ENCODE peak calls at places on chromosomes 13 and 19, in nine cellular contexts. Z is PC-3, U is SK-N-SH, H is HCT116, I is GM23248, R is PC-9, C is MM.1S, W is OCI-LY7, G is Karpas-422. X is an unnamed sample.

GRCh38 chr13:98377635-98378378 is 199.1 kb downstream of the STK24 start:
- DNase-seq in Z (no peak), H (no peak), W (no peak), I (no peak), C (no peak), U (no peak), G (no peak), R (no peak), X (no peak)

GRCh38 chr19:34481861-34482379 is 362 bp downstream of the WTIP start:
- DNase-seq in H (no peak), C (no peak), W (no peak), G (no peak), R (no peak), I (peak; percentile 87), U (peak; percentile 77), Z (peak; percentile 8), X (no peak)

GRCh38 chr19:46622118-46622446 is 2.8 kb downstream of the PTGIR start:
- DNase-seq in U (peak; percentile 57), Z (no peak), H (no peak), I (no peak), G (no peak), W (no peak), R (no peak), C (no peak), X (no peak)

GRCh38 chr13:42497798-42498197 is 76.2 kb upstream of the TNFSF11 start:
- DNase-seq in I (peak; percentile 52), W (no peak), C (no peak), Z (peak; percentile 81), R (no peak), U (no peak), G (peak; percentile 48), H (no peak), X (peak; percentile 13)

GRCh38 chr13:44860427-44860826 is 128.8 kb downstream of the NUFIP1 start:
- DNase-seq in U (no peak), I (no peak), C (no peak), G (no peak), H (no peak), W (no peak), Z (no peak), R (no peak), X (no peak)

GRCh38 chr13:80010286-80010831 is 330.6 kb downstream of the SPRY2 start:
- DNase-seq in Z (no peak), R (no peak), G (no peak), W (no peak), I (no peak), C (no peak), H (no peak), U (no peak), X (no peak)

GRCh38 chr13:51760592-51760991 is 43.4 kb downstream of the DHRS12 start:
- DNase-seq in H (no peak), R (no peak), C (no peak), I (no peak), Z (no peak), G (no peak), U (no peak), W (no peak), X (no peak)

GRCh38 chr19:46935066-46935663 is 74.4 kb downstream of the ARHGAP35 start:
- DNase-seq in C (no peak), H (no peak), W (peak; percentile 43), G (no peak), R (no peak), Z (no peak), U (no peak), I (no peak), X (no peak)

GRCh38 chr13:58488251-58488650 is 856.7 kb downstream of the PCDH17 start:
- DNase-seq in U (no peak), G (no peak), H (no peak), C (no peak), W (no peak), R (no peak), Z (no peak), I (no peak), X (no peak)

GRCh38 chr13:83895994-83896580 is 13.8 kb upstream of the SLITRK1 start:
- DNase-seq in C (no peak), I (no peak), G (no peak), Z (peak; percentile 76), U (no peak), R (no peak), H (no peak), W (no peak), X (no peak)

GRCh38 chr19:17227798-17228367 is 1.9 kb downstream of the OCEL1 start:
- DNase-seq in R (no peak), Z (no peak), U (no peak), C (no peak), H (no peak), W (no peak), G (no peak), I (no peak), X (peak; percentile 40)

GRCh38 chr13:92297971-92298942 is 899.8 kb downstream of the GPC5 start:
- DNase-seq in C (no peak), R (no peak), H (no peak), G (no peak), W (no peak), Z (no peak), U (no peak), I (no peak), X (no peak)

GRCh38 chr13:31862828-31863227 is 123.5 kb downstream of the RXFP2 start:
- DNase-seq in Z (no peak), G (no peak), I (no peak), R (no peak), H (no peak), U (no peak), C (peak; percentile 40), W (no peak), X (no peak)

GRCh38 chr19:40270362-40271089 is 14.6 kb downstream of the AKT2 start:
- DNase-seq in Z (no peak), I (no peak), W (no peak), C (no peak), U (no peak), G (no peak), H (no peak), R (no peak), X (no peak)

GRCh38 chr19:17393914-17394313 is at the start of gene CCDC194:
- DNase-seq in W (no peak), H (no peak), I (peak; percentile 14), G (no peak), R (no peak), Z (no peak), U (no peak), C (no peak), X (no peak)

GRCh38 chr13:74796126-74796643 is 662.0 kb upstream of the KLF12 start:
- DNase-seq in W (no peak), H (no peak), Z (no peak), U (no peak), C (no peak), I (peak; percentile 7), G (no peak), R (no peak), X (no peak)

GRCh38 chr19:4415352-4415751 is 12.9 kb downstream of the CHAF1A start:
- DNase-seq in H (no peak), Z (no peak), I (peak; percentile 6), W (no peak), G (no peak), C (no peak), U (no peak), R (no peak), X (no peak)

GRCh38 chr13:30047154-30047874 is 196.9 kb upstream of the UBL3 start:
- DNase-seq in C (peak; percentile 61), U (no peak), W (no peak), I (peak; percentile 38), H (no peak), Z (no peak), G (no peak), R (no peak), X (no peak)

GRCh38 chr19:50569938-50570540 is 1.8 kb upstream of the LRRC4B start:
- DNase-seq in I (no peak), W (no peak), G (no peak), H (no peak), Z (no peak), U (no peak), C (no peak), R (no peak), X (no peak)

GRCh38 chr19:42132030-42132628 is at the start of gene POU2F2:
- DNase-seq in Z (no peak), W (peak; percentile 92), U (no peak), R (no peak), H (no peak), G (peak; percentile 96), C (peak; percentile 34), I (no peak), X (no peak)

GRCh38 chr13:35879111-35879510 is 252.1 kb downstream of the DCLK1 start:
- DNase-seq in U (no peak), I (no peak), Z (no peak), W (no peak), C (peak; percentile 28), H (no peak), G (no peak), R (no peak), X (no peak)
- H3K9me2 ChIP-seq in U (no peaks in the 10 kb centered on the region), I (no peaks in the 10 kb centered on the region), Z (no peaks in the 10 kb centered on the region), W (no peaks in the 10 kb centered on the region), C (no peaks in the 10 kb centered on the region), H (no peaks in the 10 kb centered on the region), G (no peaks in the 10 kb centered on the region), R (no peaks in the 10 kb centered on the region), X (no peaks in the 10 kb centered on the region)

DNA sequence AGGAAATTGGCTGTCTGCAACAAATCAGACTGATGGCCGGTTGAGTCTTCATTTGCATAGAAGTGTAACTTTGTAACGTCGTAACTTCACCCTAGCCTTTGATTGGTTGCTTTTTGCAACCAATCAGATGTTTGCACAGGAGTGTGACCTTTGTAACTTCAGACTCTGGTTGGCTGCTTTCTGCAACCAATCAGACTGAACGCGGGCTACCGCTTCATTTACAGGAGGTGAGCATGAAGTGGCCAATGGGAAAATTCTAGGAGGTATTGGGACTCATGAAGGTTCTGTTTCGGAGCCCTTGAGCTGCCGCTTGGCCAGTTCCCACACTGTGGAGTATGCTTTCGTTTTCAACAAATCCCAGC is 441 bp upstream of the ZNF559 start:
- DNase-seq in Z (peak; percentile 50), C (peak; percentile 86), U (peak; percentile 66), W (peak; percentile 91), H (peak; percentile 6), R (peak; percentile 64), I (peak; percentile 73), G (peak; percentile 82), X (peak; percentile 69)
- H3K9me3 ChIP-seq in Z (peaks cover 25% of the 10 kb centered on the region), C (no peaks in the 10 kb centered on the region), U (peaks cover 12% of the 10 kb centered on the region), W (peaks cover 34% of the 10 kb centered on the region), H (peaks cover 25% of the 10 kb centered on the region), R (peaks cover 39% of the 10 kb centered on the region), I (no peaks in the 10 kb centered on the region), G (peaks cover 22% of the 10 kb centered on the region), X (peaks cover 16% of the 10 kb centered on the region)

DNA sequence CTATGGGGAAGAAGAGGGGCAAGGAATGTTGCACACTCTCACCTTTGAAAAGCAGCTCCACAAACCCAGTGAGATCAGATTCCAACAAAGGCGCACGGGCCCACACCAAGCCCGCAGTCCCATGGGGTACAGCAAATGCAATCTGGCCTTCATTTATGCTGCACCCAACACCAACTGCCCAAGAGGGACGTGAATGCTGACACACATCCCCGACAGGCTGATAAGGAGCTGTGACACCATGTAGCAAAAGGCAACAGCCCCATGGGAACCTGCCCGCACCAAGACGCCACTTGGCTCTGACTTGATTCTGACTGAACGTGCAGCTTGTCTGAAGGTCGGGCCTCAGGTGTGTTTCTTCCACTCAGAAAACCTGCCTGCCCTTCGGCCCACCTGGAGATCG is 17.3 kb downstream of the REXO1 start:
- DNase-seq in I (no peak), Z (no peak), W (no peak), G (no peak), R (no peak), H (no peak), U (no peak), C (no peak), X (no peak)
- H4K20me1 ChIP-seq in I (no peaks in the 10 kb centered on the region), Z (no peaks in the 10 kb centered on the region), W (no peaks in the 10 kb centered on the region), G (peaks cover 25% of the 10 kb centered on the region), R (peaks cover 4% of the 10 kb centered on the region), H (peaks cover 3% of the 10 kb centered on the region), U (peaks cover 61% of the 10 kb centered on the region), C (no peaks in the 10 kb centered on the region), X (peaks cover 25% of the 10 kb centered on the region)

GRCh38 chr19:31408460-31409124 is 59.4 kb upstream of the TSHZ3 start:
- DNase-seq in H (no peak), I (peak; percentile 90), W (no peak), C (no peak), U (no peak), R (no peak), G (no peak), Z (peak; percentile 36), X (peak; percentile 38)
- H3K9me2 ChIP-seq in H (no peaks in the 10 kb centered on the region), I (no peaks in the 10 kb centered on the region), W (no peaks in the 10 kb centered on the region), C (no peaks in the 10 kb centered on the region), U (no peaks in the 10 kb centered on the region), R (no peaks in the 10 kb centered on the region), G (no peaks in the 10 kb centered on the region), Z (no peaks in the 10 kb centered on the region), X (no peaks in the 10 kb centered on the region)